ENCODE peak calls at places on chromosomes 12 and 14, in seven cellular contexts. N is heart left ventricle, R is hepatocyte, E is aorta, I is cardiac fibroblast, J is OCI-LY7, C is cardiac muscle cell. Q is an unnamed sample.
A peak's percentile ranks its signal among the peaks of the same experiment; 100 is the strongest.

GRCh38 chr12:57898308-57898970 is 42.9 kb upstream of the ATP23 start:
- DNase-seq in N (no peak), R (no peak), E (no peak), I (peak; percentile 17), J (peak; percentile 70), C (no peak), Q (no peak)

GRCh38 chr12:93954160-93955112 is 193.9 kb upstream of the PLXNC1 start:
- DNase-seq in N (peak; percentile 26), R (no peak), E (peak; percentile 66), I (peak; percentile 41), J (no peak), C (no peak), Q (no peak)

GRCh38 chr12:1933342-1933992 is 15.0 kb upstream of the CACNA2D4 start:
- DNase-seq in N (no peak), R (no peak), E (no peak), I (no peak), J (peak; percentile 27), C (no peak), Q (peak; percentile 94)

GRCh38 chr12:95815635-95816212 is 25.2 kb upstream of the NTN4 start:
- DNase-seq in N (no peak), R (peak; percentile 26), E (no peak), I (peak; percentile 63), J (peak; percentile 27), C (no peak), Q (peak; percentile 42)

GRCh38 chr12:41684997-41685396 is 459.7 kb downstream of the GXYLT1 start:
- DNase-seq in N (no peak), R (no peak), E (no peak), I (no peak), J (no peak), C (no peak), Q (no peak)

GRCh38 chr14:68148276-68148675 is 328.7 kb downstream of the RAD51B start:
- DNase-seq in N (no peak), R (no peak), E (no peak), I (peak; percentile 33), J (no peak), C (no peak), Q (no peak)

GRCh38 chr12:28242129-28242887 is 52.1 kb downstream of the CCDC91 start:
- DNase-seq in N (no peak), R (no peak), E (no peak), I (no peak), J (no peak), C (no peak), Q (peak; percentile 10)

GRCh38 chr12:113187588-113187987 is 2.1 kb downstream of the RITA1 start:
- DNase-seq in N (no peak), R (no peak), E (no peak), I (no peak), J (no peak), C (no peak), Q (peak; percentile 51)

GRCh38 chr12:51891843-51892242 is 3.9 kb downstream of the ANKRD33 start:
- DNase-seq in N (no peak), R (no peak), E (no peak), I (peak; percentile 53), J (peak; percentile 11), C (no peak), Q (peak; percentile 30)

GRCh38 chr14:68384881-68385280 is 408.0 kb downstream of the ZFP36L1 start:
- DNase-seq in N (no peak), R (no peak), E (no peak), I (no peak), J (no peak), C (no peak), Q (no peak)

GRCh38 chr12:93657076-93657475 is 20.1 kb upstream of the CRADD start:
- DNase-seq in N (no peak), R (no peak), E (no peak), I (peak; percentile 53), J (no peak), C (no peak), Q (peak; percentile 14)

GRCh38 chr12:68587448-68587873 is 23.2 kb upstream of the RAP1B start:
- DNase-seq in N (no peak), R (no peak), E (no peak), I (no peak), J (peak; percentile 53), C (no peak), Q (peak; percentile 93)

GRCh38 chr12:42789808-42790760 is 200.5 kb upstream of the PRICKLE1 start:
- DNase-seq in N (no peak), R (no peak), E (no peak), I (peak; percentile 69), J (no peak), C (peak; percentile 93), Q (no peak)

GRCh38 chr12:103779410-103780092 is 61.5 kb downstream of the NT5DC3 start:
- DNase-seq in N (no peak), R (no peak), E (no peak), I (peak; percentile 60), J (no peak), C (no peak), Q (no peak)

GRCh38 chr14:54435500-54435981 is 5.6 kb downstream of the CNIH1 start:
- DNase-seq in N (no peak), R (peak; percentile 26), E (no peak), I (peak; percentile 57), J (no peak), C (no peak), Q (no peak)

GRCh38 chr12:23098110-23099049 is 473.4 kb downstream of the ETNK1 start:
- DNase-seq in N (no peak), R (no peak), E (no peak), I (no peak), J (no peak), C (no peak), Q (no peak)

GRCh38 chr12:1320021-1320420 is 274.4 kb downstream of the FBXL14 start:
- DNase-seq in N (no peak), R (no peak), E (no peak), I (no peak), J (no peak), C (no peak), Q (no peak)

GRCh38 chr12:96000858-96001257 is 4.7 kb upstream of the HAL start:
- DNase-seq in N (no peak), R (no peak), E (no peak), I (no peak), J (no peak), C (no peak), Q (no peak)

GRCh38 chr12:94831081-94831747 is 172.3 kb downstream of the NDUFA12 start:
- DNase-seq in N (no peak), R (no peak), E (no peak), I (no peak), J (peak; percentile 97), C (no peak), Q (peak; percentile 70)

GRCh38 chr14:22887990-22888378 is 5.0 kb downstream of the REM2 start:
- DNase-seq in N (no peak), R (no peak), E (no peak), I (no peak), J (peak; percentile 94), C (no peak), Q (no peak)

GRCh38 chr12:118126119-118126757 is 9.7 kb upstream of the PEBP1 start:
- DNase-seq in N (peak; percentile 37), R (no peak), E (no peak), I (no peak), J (no peak), C (no peak), Q (no peak)

GRCh38 chr12:79217306-79217705 is 352.7 kb downstream of the SYT1 start:
- DNase-seq in N (no peak), R (no peak), E (no peak), I (no peak), J (no peak), C (no peak), Q (no peak)

GRCh38 chr12:123075092-123075491 is 75.8 kb downstream of the PITPNM2 start:
- DNase-seq in N (no peak), R (no peak), E (no peak), I (no peak), J (no peak), C (no peak), Q (no peak)
- H3K4me3 ChIP-seq in N (no peak overlapping the region), R (no peak overlapping the region), E (no peak overlapping the region), I (no peak overlapping the region), J (no peak overlapping the region), C (no peak overlapping the region), Q (no peak overlapping the region)

GRCh38 chr12:44874981-44875416 is 1.1 kb downstream of the NELL2 start:
- DNase-seq in N (no peak), R (no peak), E (no peak), I (no peak), J (peak; percentile 18), C (no peak), Q (no peak)
- H3K4me3 ChIP-seq in N (peak overlapping the region; percentile 41), R (peak overlapping the region; percentile 83), E (peak overlapping the region; percentile 65), I (no peak overlapping the region), J (peak overlapping the region; percentile 71), C (peak overlapping the region; percentile 40), Q (no peak overlapping the region)

GRCh38 chr12:14959463-14959862 is 1.9 kb downstream of the ARHGDIB start:
- DNase-seq in N (no peak), R (no peak), E (no peak), I (no peak), J (no peak), C (no peak), Q (peak; percentile 76)

GRCh38 chr12:14961466-14962155 is at the start of gene ARHGDIB:
- DNase-seq in N (peak; percentile 29), R (no peak), E (peak; percentile 66), I (peak; percentile 75), J (peak; percentile 94), C (no peak), Q (peak; percentile 95)

GRCh38 chr12:14959916-14960315 is 1.5 kb downstream of the ARHGDIB start:
- DNase-seq in N (no peak), R (no peak), E (no peak), I (no peak), J (no peak), C (no peak), Q (no peak)

GRCh38 chr12:14962180-14962579 is 779 bp upstream of the ARHGDIB start:
- DNase-seq in N (no peak), R (no peak), E (no peak), I (no peak), J (peak; percentile 51), C (no peak), Q (peak; percentile 50)

GRCh38 chr12:14960548-14961465 is 594 bp downstream of the ARHGDIB start:
- DNase-seq in N (peak; percentile 63), R (no peak), E (peak; percentile 60), I (peak; percentile 75), J (peak; percentile 42), C (no peak), Q (peak; percentile 86)
- H3K4me3 ChIP-seq in N (peak overlapping the region; percentile 31), R (no peak overlapping the region), E (peak overlapping the region; percentile 76), I (peak overlapping the region; percentile 46), J (peak overlapping the region; percentile 72), C (no peak overlapping the region), Q (peak overlapping the region; percentile 98)

DNA sequence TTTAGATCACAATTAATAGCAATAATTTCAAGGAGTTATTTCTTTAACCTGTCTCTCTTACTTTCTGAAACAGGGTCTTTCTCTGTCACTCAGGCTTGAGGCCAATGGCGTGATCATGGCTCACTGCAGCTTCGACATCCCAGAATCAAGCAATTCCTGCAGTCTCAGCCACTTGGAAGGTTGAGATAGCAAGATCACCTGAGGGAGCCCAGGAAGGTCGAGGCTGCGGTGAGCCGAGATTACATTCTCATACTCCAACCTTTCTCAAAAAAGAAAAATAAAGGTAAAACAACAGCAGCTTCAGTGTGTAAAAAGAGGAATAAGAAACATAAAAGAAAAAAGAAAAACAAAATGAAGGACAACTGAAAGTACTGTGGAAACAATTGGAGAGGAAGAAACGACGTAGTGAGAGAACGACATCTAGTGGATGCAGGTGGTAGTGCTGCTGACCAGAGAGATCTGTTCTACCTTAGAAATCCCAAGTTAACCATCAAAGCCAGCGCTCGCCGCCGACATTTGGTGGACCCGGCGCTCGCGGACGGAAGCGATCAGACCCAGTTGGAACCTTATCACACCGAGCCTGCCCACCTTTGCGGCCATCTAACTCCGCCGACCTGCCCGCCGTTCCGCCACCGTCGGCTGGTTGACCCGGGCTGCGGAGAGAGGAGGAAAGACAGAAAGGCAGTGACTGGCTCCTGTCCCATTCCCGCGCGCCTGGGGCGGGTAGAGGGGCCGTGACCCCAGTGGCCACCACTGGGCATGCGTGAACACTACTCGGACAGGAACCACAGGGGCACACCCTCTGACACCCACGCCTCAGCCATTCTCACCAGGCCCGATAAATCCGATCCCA is 196.1 kb downstream of the ALG10 start:
- DNase-seq in N (peak; percentile 66), R (peak; percentile 51), E (peak; percentile 71), I (peak; percentile 52), J (peak; percentile 47), C (no peak), Q (peak; percentile 77)
- H3K4me3 ChIP-seq in N (peak overlapping the region; percentile 30), R (no peak overlapping the region), E (peak overlapping the region; percentile 0), I (peak overlapping the region; percentile 15), J (no peak overlapping the region), C (no peak overlapping the region), Q (no peak overlapping the region)